ENCODE peak calls at places on chromosome 15, in seven cellular contexts. M, D, E, J, Y, G and U are unnamed samples.

GRCh38 chr15:82875411-82876003 is 66.1 kb downstream of the WHAMM start:
- DNase-seq in M (no peak), D (no peak), E (no peak), J (peak), Y (peak), G (no peak), U (no peak)

GRCh38 chr15:48084759-48085420 is 35.9 kb upstream of the SLC24A5 start:
- DNase-seq in M (peak), D (no peak), E (no peak), J (peak), Y (peak), G (peak), U (no peak)

GRCh38 chr15:27598251-27599045 is 500.7 kb downstream of the OCA2 start:
- DNase-seq in M (no peak), D (no peak), E (no peak), J (no peak), Y (no peak), G (no peak), U (no peak)

GRCh38 chr15:26461847-26462608 is 310.8 kb downstream of the GABRB3 start:
- DNase-seq in M (no peak), D (no peak), E (no peak), J (no peak), Y (no peak), G (no peak), U (no peak)

GRCh38 chr15:79539426-79539825 is 107.3 kb downstream of the MINAR1 start:
- DNase-seq in M (no peak), D (no peak), E (no peak), J (no peak), Y (no peak), G (no peak), U (no peak)

GRCh38 chr15:70491183-70491621 is 272.2 kb downstream of the UACA start:
- DNase-seq in M (no peak), D (no peak), E (no peak), J (peak), Y (no peak), G (no peak), U (no peak)

GRCh38 chr15:62896969-62897486 is 145.5 kb upstream of the TPM1 start:
- DNase-seq in M (peak), D (no peak), E (peak), J (peak), Y (peak), G (no peak), U (no peak)

GRCh38 chr15:39474657-39475056 is 106.2 kb upstream of the THBS1 start:
- DNase-seq in M (no peak), D (no peak), E (no peak), J (no peak), Y (no peak), G (no peak), U (no peak)

GRCh38 chr15:91853501-91853967 is at the start of gene SLCO3A1:
- DNase-seq in M (no peak), D (peak), E (no peak), J (no peak), Y (no peak), G (no peak), U (peak)

GRCh38 chr15:68410466-68411200 is 21.3 kb downstream of the ITGA11 start:
- DNase-seq in M (no peak), D (no peak), E (no peak), J (no peak), Y (no peak), G (no peak), U (no peak)

GRCh38 chr15:60580650-60581415 is 101.9 kb upstream of the ICE2 start:
- DNase-seq in M (peak), D (no peak), E (peak), J (no peak), Y (no peak), G (no peak), U (no peak)

GRCh38 chr15:70524470-70524869 is 238.9 kb downstream of the UACA start:
- DNase-seq in M (no peak), D (no peak), E (no peak), J (no peak), Y (no peak), G (no peak), U (no peak)

GRCh38 chr15:52261498-52262242 is 33.9 kb downstream of the MYO5C start:
- DNase-seq in M (peak), D (no peak), E (no peak), J (peak), Y (peak), G (peak), U (no peak)

GRCh38 chr15:60910202-60910601 is 318.9 kb downstream of the RORA start:
- DNase-seq in M (no peak), D (no peak), E (no peak), J (no peak), Y (no peak), G (no peak), U (no peak)

GRCh38 chr15:69976366-69976994 is 121.2 kb downstream of the TLE3 start:
- DNase-seq in M (no peak), D (no peak), E (no peak), J (peak), Y (peak), G (no peak), U (no peak)

GRCh38 chr15:38549222-38549621 is 15.4 kb downstream of the RASGRP1 start:
- DNase-seq in M (no peak), D (no peak), E (no peak), J (peak), Y (no peak), G (no peak), U (no peak)

GRCh38 chr15:66820474-66821258 is 118.6 kb downstream of the SMAD6 start:
- DNase-seq in M (no peak), D (no peak), E (no peak), J (no peak), Y (no peak), G (no peak), U (no peak)

GRCh38 chr15:36947035-36947719 is 153.2 kb downstream of the MEIS2 start:
- DNase-seq in M (no peak), D (no peak), E (no peak), J (no peak), Y (no peak), G (no peak), U (no peak)

GRCh38 chr15:67067161-67067853 is 1.9 kb downstream of the SMAD3 start:
- DNase-seq in M (no peak), D (no peak), E (no peak), J (no peak), Y (no peak), G (no peak), U (no peak)

GRCh38 chr15:42056934-42057743 is 36.3 kb upstream of the PLA2G4E start:
- DNase-seq in M (peak), D (peak), E (no peak), J (peak), Y (peak), G (peak), U (peak)

GRCh38 chr15:83695901-83696425 is 42.0 kb downstream of the ADAMTSL3 start:
- DNase-seq in M (no peak), D (no peak), E (no peak), J (no peak), Y (peak), G (no peak), U (no peak)

GRCh38 chr15:80594091-80594889 is 100.8 kb upstream of the ABHD17C start:
- DNase-seq in M (no peak), D (no peak), E (no peak), J (no peak), Y (no peak), G (no peak), U (no peak)

GRCh38 chr15:65326109-65326508 is 21.6 kb downstream of the RNU5B-1 start:
- DNase-seq in M (no peak), D (peak), E (no peak), J (peak), Y (no peak), G (no peak), U (peak)

GRCh38 chr15:85568261-85568808 is 187.9 kb downstream of the AKAP13 start:
- DNase-seq in M (no peak), D (no peak), E (no peak), J (peak), Y (no peak), G (no peak), U (no peak)

GRCh38 chr15:48384616-48385015 is 53.4 kb downstream of the DUT start:
- DNase-seq in M (no peak), D (no peak), E (no peak), J (no peak), Y (peak), G (no peak), U (no peak)

GRCh38 chr15:90885432-90886290 is 1.4 kb downstream of the FES start:
- DNase-seq in M (peak), D (peak), E (no peak), J (no peak), Y (peak), G (peak), U (no peak)

GRCh38 chr15:72033285-72033684 is 84.7 kb downstream of the MYO9A start:
- DNase-seq in M (no peak), D (no peak), E (no peak), J (no peak), Y (no peak), G (no peak), U (no peak)

GRCh38 chr15:58520936-58521292 is 89.1 kb downstream of the LIPC start:
- DNase-seq in M (no peak), D (no peak), E (no peak), J (no peak), Y (no peak), G (no peak), U (no peak)